ENCODE peak calls at places on chromosome 3, in eight cellular contexts. One of them, this sample, is unnamed.
A peak's percentile ranks its signal among the peaks of the same experiment; 100 is the strongest.

GRCh38 chr3:4899654-4900236 is 79.5 kb upstream of the BHLHE40 start:
- DNase-seq in vagina: no peak
- DNase-seq in neuronal stem cell: no peak
- DNase-seq in A549: no peak
- DNase-seq in left lung: no peak
- DNase-seq in CD8-positive, alpha-beta T cell: no peak
- DNase-seq in aorta: no peak
- DNase-seq in naive thymus-derived CD4-positive, alpha-beta T cell: no peak
- DNase-seq in this sample: no peak

GRCh38 chr3:83092521-83093221 is 1331.2 kb upstream of the GBE1 start:
- DNase-seq in neuronal stem cell: no peak
- DNase-seq in aorta: no peak
- DNase-seq in naive thymus-derived CD4-positive, alpha-beta T cell: no peak
- DNase-seq in CD8-positive, alpha-beta T cell: no peak
- DNase-seq in vagina: no peak
- DNase-seq in A549: no peak
- DNase-seq in left lung: no peak
- DNase-seq in this sample: no peak

GRCh38 chr3:156093966-156094365 is 26.4 kb upstream of the KCNAB1 start:
- DNase-seq in A549: no peak
- DNase-seq in CD8-positive, alpha-beta T cell: no peak
- DNase-seq in naive thymus-derived CD4-positive, alpha-beta T cell: no peak
- DNase-seq in aorta: no peak
- DNase-seq in left lung: no peak
- DNase-seq in vagina: no peak
- DNase-seq in neuronal stem cell: no peak
- DNase-seq in this sample: no peak

GRCh38 chr3:183822631-183823030 is 2.7 kb downstream of the MAP6D1 start:
- DNase-seq in vagina: no peak
- DNase-seq in aorta: no peak
- DNase-seq in A549: no peak
- DNase-seq in left lung: no peak
- DNase-seq in CD8-positive, alpha-beta T cell: no peak
- DNase-seq in neuronal stem cell: peak; percentile 41
- DNase-seq in naive thymus-derived CD4-positive, alpha-beta T cell: no peak
- DNase-seq in this sample: no peak

GRCh38 chr3:127717357-127718243 is 44.8 kb downstream of the ABTB1 start:
- DNase-seq in CD8-positive, alpha-beta T cell: no peak
- DNase-seq in naive thymus-derived CD4-positive, alpha-beta T cell: no peak
- DNase-seq in aorta: no peak
- DNase-seq in neuronal stem cell: no peak
- DNase-seq in left lung: no peak
- DNase-seq in vagina: no peak
- DNase-seq in A549: no peak
- DNase-seq in this sample: no peak

GRCh38 chr3:50352762-50353161 is 2.1 kb downstream of the CYB561D2 start:
- DNase-seq in A549: peak; percentile 47
- DNase-seq in left lung: no peak
- DNase-seq in vagina: no peak
- DNase-seq in CD8-positive, alpha-beta T cell: no peak
- DNase-seq in naive thymus-derived CD4-positive, alpha-beta T cell: no peak
- DNase-seq in aorta: no peak
- DNase-seq in neuronal stem cell: no peak
- DNase-seq in this sample: no peak

GRCh38 chr3:107387555-107387954 is 10.3 kb downstream of the CCDC54 start:
- DNase-seq in CD8-positive, alpha-beta T cell: no peak
- DNase-seq in A549: no peak
- DNase-seq in aorta: no peak
- DNase-seq in vagina: no peak
- DNase-seq in left lung: no peak
- DNase-seq in naive thymus-derived CD4-positive, alpha-beta T cell: no peak
- DNase-seq in neuronal stem cell: no peak
- DNase-seq in this sample: no peak

GRCh38 chr3:117059054-117059989 is 349.7 kb downstream of the TUSC7 start:
- DNase-seq in CD8-positive, alpha-beta T cell: no peak
- DNase-seq in naive thymus-derived CD4-positive, alpha-beta T cell: no peak
- DNase-seq in aorta: no peak
- DNase-seq in neuronal stem cell: no peak
- DNase-seq in left lung: no peak
- DNase-seq in vagina: no peak
- DNase-seq in A549: peak; percentile 3
- DNase-seq in this sample: no peak

GRCh38 chr3:111690242-111690641 is 95.1 kb upstream of the ZBED2 start:
- DNase-seq in neuronal stem cell: no peak
- DNase-seq in aorta: no peak
- DNase-seq in CD8-positive, alpha-beta T cell: no peak
- DNase-seq in left lung: no peak
- DNase-seq in vagina: no peak
- DNase-seq in naive thymus-derived CD4-positive, alpha-beta T cell: no peak
- DNase-seq in A549: no peak
- DNase-seq in this sample: no peak

GRCh38 chr3:131350506-131350905 is 31.1 kb upstream of the NUDT16 start:
- DNase-seq in left lung: no peak
- DNase-seq in vagina: no peak
- DNase-seq in aorta: no peak
- DNase-seq in A549: peak; percentile 14
- DNase-seq in naive thymus-derived CD4-positive, alpha-beta T cell: no peak
- DNase-seq in CD8-positive, alpha-beta T cell: no peak
- DNase-seq in neuronal stem cell: no peak
- DNase-seq in this sample: no peak

GRCh38 chr3:5428607-5429516 is 241.4 kb downstream of the EDEM1 start:
- DNase-seq in aorta: no peak
- DNase-seq in CD8-positive, alpha-beta T cell: no peak
- DNase-seq in neuronal stem cell: no peak
- DNase-seq in A549: no peak
- DNase-seq in naive thymus-derived CD4-positive, alpha-beta T cell: no peak
- DNase-seq in left lung: no peak
- DNase-seq in vagina: no peak
- DNase-seq in this sample: no peak

GRCh38 chr3:14368885-14369284 is 33.5 kb upstream of the SLC6A6 start:
- DNase-seq in naive thymus-derived CD4-positive, alpha-beta T cell: no peak
- DNase-seq in neuronal stem cell: no peak
- DNase-seq in CD8-positive, alpha-beta T cell: no peak
- DNase-seq in vagina: no peak
- DNase-seq in A549: no peak
- DNase-seq in left lung: no peak
- DNase-seq in aorta: no peak
- DNase-seq in this sample: no peak

GRCh38 chr3:107753494-107753893 is 230.7 kb downstream of the BBX start:
- DNase-seq in left lung: no peak
- DNase-seq in vagina: no peak
- DNase-seq in naive thymus-derived CD4-positive, alpha-beta T cell: no peak
- DNase-seq in aorta: no peak
- DNase-seq in A549: peak; percentile 5
- DNase-seq in neuronal stem cell: peak; percentile 30
- DNase-seq in CD8-positive, alpha-beta T cell: no peak
- DNase-seq in this sample: no peak

GRCh38 chr3:174440350-174440716 is 418.8 kb upstream of the NAALADL2 start:
- DNase-seq in CD8-positive, alpha-beta T cell: no peak
- DNase-seq in aorta: no peak
- DNase-seq in vagina: no peak
- DNase-seq in A549: no peak
- DNase-seq in neuronal stem cell: no peak
- DNase-seq in naive thymus-derived CD4-positive, alpha-beta T cell: no peak
- DNase-seq in left lung: no peak
- DNase-seq in this sample: no peak

GRCh38 chr3:56260262-56260661 is 208.0 kb downstream of the ERC2 start:
- DNase-seq in aorta: no peak
- DNase-seq in neuronal stem cell: no peak
- DNase-seq in left lung: no peak
- DNase-seq in naive thymus-derived CD4-positive, alpha-beta T cell: no peak
- DNase-seq in vagina: no peak
- DNase-seq in A549: no peak
- DNase-seq in CD8-positive, alpha-beta T cell: no peak
- DNase-seq in this sample: no peak

GRCh38 chr3:4401441-4401840 is 65.6 kb downstream of the SUMF1 start:
- DNase-seq in CD8-positive, alpha-beta T cell: no peak
- DNase-seq in naive thymus-derived CD4-positive, alpha-beta T cell: no peak
- DNase-seq in A549: no peak
- DNase-seq in left lung: no peak
- DNase-seq in aorta: no peak
- DNase-seq in neuronal stem cell: no peak
- DNase-seq in vagina: no peak
- DNase-seq in this sample: no peak

GRCh38 chr3:146160233-146160963 is 586 bp downstream of the PLOD2 start:
- DNase-seq in neuronal stem cell: peak; percentile 61
- DNase-seq in naive thymus-derived CD4-positive, alpha-beta T cell: no peak
- DNase-seq in left lung: peak; percentile 82
- DNase-seq in CD8-positive, alpha-beta T cell: no peak
- DNase-seq in vagina: no peak
- DNase-seq in aorta: peak; percentile 80
- DNase-seq in A549: peak; percentile 65
- DNase-seq in this sample: no peak

GRCh38 chr3:30904986-30905385 is 10.5 kb upstream of the GADL1 start:
- DNase-seq in naive thymus-derived CD4-positive, alpha-beta T cell: no peak
- DNase-seq in neuronal stem cell: no peak
- DNase-seq in aorta: no peak
- DNase-seq in A549: no peak
- DNase-seq in CD8-positive, alpha-beta T cell: no peak
- DNase-seq in vagina: no peak
- DNase-seq in left lung: no peak
- DNase-seq in this sample: no peak

GRCh38 chr3:31247850-31248618 is 284.7 kb upstream of the STT3B start:
- DNase-seq in aorta: no peak
- DNase-seq in CD8-positive, alpha-beta T cell: no peak
- DNase-seq in neuronal stem cell: no peak
- DNase-seq in left lung: no peak
- DNase-seq in naive thymus-derived CD4-positive, alpha-beta T cell: no peak
- DNase-seq in A549: no peak
- DNase-seq in vagina: no peak
- DNase-seq in this sample: no peak

GRCh38 chr3:123837858-123838257 is 46.3 kb downstream of the MYLK start:
- DNase-seq in aorta: no peak
- DNase-seq in A549: no peak
- DNase-seq in naive thymus-derived CD4-positive, alpha-beta T cell: no peak
- DNase-seq in vagina: no peak
- DNase-seq in CD8-positive, alpha-beta T cell: no peak
- DNase-seq in left lung: no peak
- DNase-seq in neuronal stem cell: no peak
- DNase-seq in this sample: no peak

GRCh38 chr3:121883507-121883906 is 10.7 kb upstream of the SLC15A2 start:
- DNase-seq in neuronal stem cell: peak; percentile 0
- DNase-seq in vagina: no peak
- DNase-seq in CD8-positive, alpha-beta T cell: no peak
- DNase-seq in aorta: no peak
- DNase-seq in left lung: no peak
- DNase-seq in A549: peak; percentile 22
- DNase-seq in naive thymus-derived CD4-positive, alpha-beta T cell: no peak
- DNase-seq in this sample: no peak

GRCh38 chr3:14405886-14406238 is 3.5 kb downstream of the SLC6A6 start:
- DNase-seq in naive thymus-derived CD4-positive, alpha-beta T cell: no peak
- DNase-seq in neuronal stem cell: no peak
- DNase-seq in A549: no peak
- DNase-seq in left lung: no peak
- DNase-seq in CD8-positive, alpha-beta T cell: no peak
- DNase-seq in vagina: no peak
- DNase-seq in aorta: no peak
- DNase-seq in this sample: no peak

GRCh38 chr3:11543948-11544387 is 99.7 kb downstream of the VGLL4 start:
- DNase-seq in aorta: peak; percentile 45
- DNase-seq in left lung: no peak
- DNase-seq in naive thymus-derived CD4-positive, alpha-beta T cell: no peak
- DNase-seq in neuronal stem cell: no peak
- DNase-seq in A549: no peak
- DNase-seq in CD8-positive, alpha-beta T cell: no peak
- DNase-seq in vagina: no peak
- DNase-seq in this sample: no peak
- H3K9me3 ChIP-seq in aorta: no peaks in the 10 kb centered on the region
- H3K9me3 ChIP-seq in left lung: no peaks in the 10 kb centered on the region
- H3K9me3 ChIP-seq in naive thymus-derived CD4-positive, alpha-beta T cell: no peaks in the 10 kb centered on the region
- H3K9me3 ChIP-seq in neuronal stem cell: no peaks in the 10 kb centered on the region
- H3K9me3 ChIP-seq in A549: no peaks in the 10 kb centered on the region
- H3K9me3 ChIP-seq in CD8-positive, alpha-beta T cell: no peaks in the 10 kb centered on the region
- H3K9me3 ChIP-seq in vagina: no peaks in the 10 kb centered on the region
- H3K9me3 ChIP-seq in this sample: no peaks in the 10 kb centered on the region

GRCh38 chr3:189322339-189322738 is 150.6 kb downstream of the TPRG1 start:
- DNase-seq in vagina: no peak
- DNase-seq in CD8-positive, alpha-beta T cell: no peak
- DNase-seq in neuronal stem cell: no peak
- DNase-seq in A549: no peak
- DNase-seq in left lung: no peak
- DNase-seq in aorta: no peak
- DNase-seq in naive thymus-derived CD4-positive, alpha-beta T cell: no peak
- DNase-seq in this sample: no peak

GRCh38 chr3:189320511-189320910 is 148.7 kb downstream of the TPRG1 start:
- DNase-seq in aorta: no peak
- DNase-seq in vagina: no peak
- DNase-seq in neuronal stem cell: no peak
- DNase-seq in CD8-positive, alpha-beta T cell: no peak
- DNase-seq in naive thymus-derived CD4-positive, alpha-beta T cell: no peak
- DNase-seq in A549: no peak
- DNase-seq in left lung: no peak
- DNase-seq in this sample: no peak

GRCh38 chr3:189330066-189330465 is 158.3 kb downstream of the TPRG1 start:
- DNase-seq in left lung: no peak
- DNase-seq in A549: no peak
- DNase-seq in aorta: no peak
- DNase-seq in naive thymus-derived CD4-positive, alpha-beta T cell: no peak
- DNase-seq in vagina: no peak
- DNase-seq in neuronal stem cell: no peak
- DNase-seq in CD8-positive, alpha-beta T cell: no peak
- DNase-seq in this sample: no peak

GRCh38 chr3:189324538-189325138 is 152.9 kb downstream of the TPRG1 start:
- DNase-seq in naive thymus-derived CD4-positive, alpha-beta T cell: peak; percentile 94
- DNase-seq in left lung: no peak
- DNase-seq in A549: peak; percentile 62
- DNase-seq in neuronal stem cell: no peak
- DNase-seq in vagina: no peak
- DNase-seq in aorta: no peak
- DNase-seq in CD8-positive, alpha-beta T cell: peak; percentile 66
- DNase-seq in this sample: peak; percentile 53

GRCh38 chr3:189325454-189325853 is 153.7 kb downstream of the TPRG1 start:
- DNase-seq in aorta: no peak
- DNase-seq in vagina: no peak
- DNase-seq in naive thymus-derived CD4-positive, alpha-beta T cell: no peak
- DNase-seq in CD8-positive, alpha-beta T cell: no peak
- DNase-seq in A549: no peak
- DNase-seq in neuronal stem cell: no peak
- DNase-seq in left lung: no peak
- DNase-seq in this sample: no peak
- H3K9me3 ChIP-seq in aorta: no peaks in the 10 kb centered on the region
- H3K9me3 ChIP-seq in vagina: no peaks in the 10 kb centered on the region
- H3K9me3 ChIP-seq in naive thymus-derived CD4-positive, alpha-beta T cell: no peaks in the 10 kb centered on the region
- H3K9me3 ChIP-seq in CD8-positive, alpha-beta T cell: no peaks in the 10 kb centered on the region
- H3K9me3 ChIP-seq in A549: peaks cover 3% of the 10 kb centered on the region
- H3K9me3 ChIP-seq in neuronal stem cell: no peaks in the 10 kb centered on the region
- H3K9me3 ChIP-seq in left lung: no peaks in the 10 kb centered on the region
- H3K9me3 ChIP-seq in this sample: no peaks in the 10 kb centered on the region

GRCh38 chr3:87920549-87920948 is 138.3 kb downstream of the CGGBP1 start:
- DNase-seq in aorta: no peak
- DNase-seq in vagina: no peak
- DNase-seq in left lung: no peak
- DNase-seq in naive thymus-derived CD4-positive, alpha-beta T cell: no peak
- DNase-seq in CD8-positive, alpha-beta T cell: no peak
- DNase-seq in A549: no peak
- DNase-seq in neuronal stem cell: no peak
- DNase-seq in this sample: no peak
- H3K9me3 ChIP-seq in aorta: peaks cover 5% of the 10 kb centered on the region
- H3K9me3 ChIP-seq in vagina: peaks cover 3% of the 10 kb centered on the region
- H3K9me3 ChIP-seq in left lung: no peaks in the 10 kb centered on the region
- H3K9me3 ChIP-seq in naive thymus-derived CD4-positive, alpha-beta T cell: peaks cover 15% of the 10 kb centered on the region
- H3K9me3 ChIP-seq in CD8-positive, alpha-beta T cell: no peaks in the 10 kb centered on the region
- H3K9me3 ChIP-seq in A549: peaks cover 8% of the 10 kb centered on the region
- H3K9me3 ChIP-seq in neuronal stem cell: peaks cover 6% of the 10 kb centered on the region
- H3K9me3 ChIP-seq in this sample: peaks cover 5% of the 10 kb centered on the region

GRCh38 chr3:163129287-163129686 is 1632.7 kb downstream of the OTOL1 start:
- DNase-seq in left lung: no peak
- DNase-seq in vagina: no peak
- DNase-seq in neuronal stem cell: no peak
- DNase-seq in A549: no peak
- DNase-seq in naive thymus-derived CD4-positive, alpha-beta T cell: no peak
- DNase-seq in aorta: no peak
- DNase-seq in CD8-positive, alpha-beta T cell: no peak
- DNase-seq in this sample: no peak
- H3K9me3 ChIP-seq in left lung: no peaks in the 10 kb centered on the region
- H3K9me3 ChIP-seq in vagina: no peaks in the 10 kb centered on the region
- H3K9me3 ChIP-seq in neuronal stem cell: peaks cover 7% of the 10 kb centered on the region
- H3K9me3 ChIP-seq in A549: peaks cover 25% of the 10 kb centered on the region
- H3K9me3 ChIP-seq in naive thymus-derived CD4-positive, alpha-beta T cell: peaks cover 15% of the 10 kb centered on the region
- H3K9me3 ChIP-seq in aorta: peaks cover 2% of the 10 kb centered on the region
- H3K9me3 ChIP-seq in CD8-positive, alpha-beta T cell: no peaks in the 10 kb centered on the region
- H3K9me3 ChIP-seq in this sample: no peaks in the 10 kb centered on the region